ENCODE peak calls at places on chromosomes 11 and 22, in nine cellular contexts. W, N, V, E, H, R, K, B and P are unnamed samples.

GRCh38 chr11:96655474-96655873 is 265.7 kb downstream of the JRKL start:
- DNase-seq in W (no peak), N (no peak), V (no peak), E (no peak), H (no peak), R (no peak), K (no peak), B (no peak), P (no peak)

GRCh38 chr11:121936781-121937447 is 179.1 kb downstream of the BLID start:
- DNase-seq in W (peak), N (no peak), V (peak), E (peak), H (no peak), R (no peak), K (no peak), B (peak), P (no peak)

GRCh38 chr11:123588117-123588815 is 66.2 kb downstream of the SCN3B start:
- DNase-seq in W (no peak), N (no peak), V (no peak), E (no peak), H (no peak), R (no peak), K (no peak), B (no peak), P (no peak)

GRCh38 chr11:43842021-43842420 is 38.6 kb upstream of the ALKBH3 start:
- DNase-seq in W (no peak), N (no peak), V (no peak), E (no peak), H (no peak), R (no peak), K (no peak), B (no peak), P (no peak)

GRCh38 chr11:79182794-79183193 is 258.0 kb downstream of the TENM4 start:
- DNase-seq in W (peak), N (no peak), V (peak), E (peak), H (no peak), R (no peak), K (no peak), B (peak), P (no peak)

GRCh38 chr11:1351278-1351937 is 38.3 kb upstream of the BRSK2 start:
- DNase-seq in W (no peak), N (peak), V (no peak), E (no peak), H (peak), R (no peak), K (peak), B (no peak), P (no peak)

GRCh38 chr22:21819183-21819770 is 48.2 kb downstream of the MAPK1 start:
- DNase-seq in W (no peak), N (peak), V (no peak), E (no peak), H (no peak), R (no peak), K (no peak), B (no peak), P (no peak)

GRCh38 chr11:14642873-14643696 is 519 bp upstream of the PDE3B start:
- DNase-seq in W (no peak), N (peak), V (no peak), E (no peak), H (no peak), R (no peak), K (peak), B (no peak), P (no peak)

GRCh38 chr22:28247114-28247513 is 328.1 kb upstream of the PITPNB start:
- DNase-seq in W (no peak), N (no peak), V (peak), E (no peak), H (no peak), R (no peak), K (no peak), B (no peak), P (no peak)

GRCh38 chr22:17770180-17771077 is 3.8 kb downstream of the BID start:
- DNase-seq in W (no peak), N (no peak), V (no peak), E (no peak), H (no peak), R (no peak), K (peak), B (no peak), P (no peak)

GRCh38 chr11:91366816-91367215 is 857.8 kb upstream of the FAT3 start:
- DNase-seq in W (no peak), N (no peak), V (no peak), E (no peak), H (no peak), R (no peak), K (no peak), B (no peak), P (no peak)

GRCh38 chr11:108926522-108927380 is 261.9 kb downstream of the DDX10 start:
- DNase-seq in W (no peak), N (peak), V (no peak), E (peak), H (no peak), R (no peak), K (no peak), B (no peak), P (no peak)

GRCh38 chr11:116874251-116874650 is 36.8 kb upstream of the APOA1 start:
- DNase-seq in W (peak), N (no peak), V (peak), E (peak), H (no peak), R (no peak), K (no peak), B (no peak), P (no peak)

GRCh38 chr22:48943567-48944432 is 883.9 kb downstream of the BRD1 start:
- DNase-seq in W (no peak), N (no peak), V (no peak), E (no peak), H (no peak), R (no peak), K (peak), B (no peak), P (peak)

GRCh38 chr11:68690671-68691401 is 6.5 kb downstream of the GAL start:
- DNase-seq in W (no peak), N (no peak), V (no peak), E (peak), H (no peak), R (peak), K (no peak), B (no peak), P (no peak)

GRCh38 chr11:84089072-84090057 is 803.2 kb upstream of the CCDC90B start:
- DNase-seq in W (no peak), N (no peak), V (no peak), E (no peak), H (no peak), R (no peak), K (no peak), B (no peak), P (no peak)

GRCh38 chr22:40368016-40368415 is 2.4 kb upstream of the SGSM3 start:
- DNase-seq in W (no peak), N (no peak), V (no peak), E (no peak), H (no peak), R (no peak), K (no peak), B (no peak), P (no peak)

GRCh38 chr22:28736296-28737155 is 5.1 kb downstream of the CHEK2 start:
- DNase-seq in W (no peak), N (peak), V (no peak), E (no peak), H (no peak), R (no peak), K (no peak), B (no peak), P (no peak)

GRCh38 chr11:66126808-66127555 is 56.9 kb downstream of the PACS1 start:
- DNase-seq in W (peak), N (peak), V (peak), E (peak), H (no peak), R (peak), K (peak), B (no peak), P (no peak)

GRCh38 chr11:89321401-89321800 is 143.7 kb downstream of the TYR start:
- DNase-seq in W (no peak), N (no peak), V (no peak), E (no peak), H (no peak), R (no peak), K (no peak), B (no peak), P (no peak)

GRCh38 chr11:134942633-134943032 is 530.6 kb upstream of the B3GAT1 start:
- DNase-seq in W (no peak), N (no peak), V (no peak), E (peak), H (no peak), R (no peak), K (no peak), B (no peak), P (no peak)

GRCh38 chr22:42932857-42933782 is 76.0 kb upstream of the ARFGAP3 start:
- DNase-seq in W (peak), N (no peak), V (no peak), E (no peak), H (no peak), R (no peak), K (peak), B (no peak), P (no peak)

GRCh38 chr11:64361659-64362058 is 2.7 kb downstream of the RPS6KA4 start:
- DNase-seq in W (no peak), N (no peak), V (no peak), E (no peak), H (no peak), R (no peak), K (no peak), B (no peak), P (no peak)

GRCh38 chr22:30025187-30025586 is 55.1 kb upstream of the HORMAD2 start:
- DNase-seq in W (no peak), N (peak), V (no peak), E (no peak), H (no peak), R (no peak), K (no peak), B (no peak), P (peak)

GRCh38 chr22:32932176-32932575 is 126.0 kb downstream of the SYN3 start:
- DNase-seq in W (peak), N (no peak), V (peak), E (peak), H (peak), R (no peak), K (no peak), B (no peak), P (no peak)

GRCh38 chr11:112128483-112129121 is 35.3 kb downstream of the IL18 start:
- DNase-seq in W (peak), N (no peak), V (peak), E (peak), H (no peak), R (no peak), K (no peak), B (peak), P (peak)

GRCh38 chr22:48783821-48784266 is 1043.8 kb downstream of the BRD1 start:
- DNase-seq in W (no peak), N (no peak), V (no peak), E (no peak), H (no peak), R (no peak), K (no peak), B (no peak), P (no peak)

GRCh38 chr22:46072981-46073682 is 77.2 kb upstream of the PPARA start:
- DNase-seq in W (no peak), N (no peak), V (peak), E (no peak), H (no peak), R (no peak), K (peak), B (no peak), P (peak)

GRCh38 chr22:46073683-46074504 is 76.4 kb upstream of the PPARA start:
- DNase-seq in W (peak), N (no peak), V (peak), E (peak), H (no peak), R (no peak), K (peak), B (no peak), P (no peak)

GRCh38 chr22:46076651-46077339 is 73.5 kb upstream of the PPARA start:
- DNase-seq in W (peak), N (peak), V (no peak), E (peak), H (no peak), R (no peak), K (peak), B (peak), P (peak)

GRCh38 chr22:46075764-46076531 is 74.4 kb upstream of the PPARA start:
- DNase-seq in W (no peak), N (no peak), V (no peak), E (no peak), H (no peak), R (no peak), K (peak), B (no peak), P (peak)

GRCh38 chr22:46074771-46075551 is 75.4 kb upstream of the PPARA start:
- DNase-seq in W (no peak), N (peak), V (no peak), E (no peak), H (no peak), R (no peak), K (peak), B (no peak), P (no peak)
- H3K4me3 ChIP-seq in W (peak), N (peak), V (peak), E (peak), H (peak), R (no peak), K (peak), B (peak), P (peak)

GRCh38 chr11:132122701-132123100 is 752.3 kb downstream of the NTM start:
- DNase-seq in W (peak), N (no peak), V (no peak), E (no peak), H (no peak), R (no peak), K (no peak), B (no peak), P (no peak)

GRCh38 chr11:132123449-132123848 is 753.0 kb downstream of the NTM start:
- DNase-seq in W (no peak), N (peak), V (no peak), E (no peak), H (no peak), R (no peak), K (no peak), B (no peak), P (no peak)

GRCh38 chr11:132123854-132124835 is 753.7 kb downstream of the NTM start:
- DNase-seq in W (no peak), N (peak), V (no peak), E (no peak), H (no peak), R (no peak), K (no peak), B (no peak), P (no peak)

GRCh38 chr11:132126973-132127900 is 756.8 kb downstream of the NTM start:
- DNase-seq in W (peak), N (peak), V (peak), E (peak), H (no peak), R (no peak), K (no peak), B (peak), P (no peak)

GRCh38 chr11:132125855-132126841 is 755.7 kb downstream of the NTM start:
- DNase-seq in W (peak), N (peak), V (peak), E (peak), H (no peak), R (no peak), K (no peak), B (no peak), P (no peak)
- H3K4me3 ChIP-seq in W (peak), N (peak), V (peak), E (peak), H (peak), R (no peak), K (peak), B (peak), P (peak)

DNA sequence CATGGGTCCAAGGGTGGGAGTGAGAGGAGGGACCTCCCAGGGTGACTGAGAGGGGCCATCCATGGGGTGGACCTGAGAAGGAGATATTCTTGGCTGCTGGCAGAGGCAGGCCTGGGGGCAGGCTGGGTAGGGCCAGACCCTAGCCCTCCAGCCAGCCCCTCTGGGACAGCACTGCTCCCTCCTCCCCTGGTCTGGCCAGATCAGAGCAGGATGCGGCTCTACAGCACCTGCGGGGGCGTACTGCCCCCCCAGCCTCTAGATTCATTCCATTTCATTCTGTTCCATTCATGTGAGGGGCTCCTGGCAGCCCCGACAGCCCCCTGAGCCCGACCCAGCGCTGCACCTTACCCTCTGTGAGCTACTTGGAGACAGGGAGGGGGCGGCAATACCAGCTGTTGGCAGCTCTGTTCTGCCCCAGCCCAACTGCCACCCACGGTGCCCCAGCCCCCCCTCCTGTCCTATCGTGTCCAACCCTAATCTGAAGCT is 34.3 kb upstream of the MYRF start:
- DNase-seq in W (no peak), N (no peak), V (no peak), E (no peak), H (no peak), R (no peak), K (no peak), B (no peak), P (no peak)
- H3K4me3 ChIP-seq in W (peak), N (peak), V (peak), E (peak), H (no peak), R (no peak), K (peak), B (peak), P (peak)

GRCh38 chr11:67564230-67564629 is 19.4 kb upstream of the GSTP1 start:
- DNase-seq in W (no peak), N (no peak), V (peak), E (no peak), H (no peak), R (no peak), K (no peak), B (no peak), P (no peak)
- H3K4me3 ChIP-seq in W (no peak), N (no peak), V (no peak), E (no peak), H (no peak), R (no peak), K (no peak), B (no peak), P (no peak)

DNA sequence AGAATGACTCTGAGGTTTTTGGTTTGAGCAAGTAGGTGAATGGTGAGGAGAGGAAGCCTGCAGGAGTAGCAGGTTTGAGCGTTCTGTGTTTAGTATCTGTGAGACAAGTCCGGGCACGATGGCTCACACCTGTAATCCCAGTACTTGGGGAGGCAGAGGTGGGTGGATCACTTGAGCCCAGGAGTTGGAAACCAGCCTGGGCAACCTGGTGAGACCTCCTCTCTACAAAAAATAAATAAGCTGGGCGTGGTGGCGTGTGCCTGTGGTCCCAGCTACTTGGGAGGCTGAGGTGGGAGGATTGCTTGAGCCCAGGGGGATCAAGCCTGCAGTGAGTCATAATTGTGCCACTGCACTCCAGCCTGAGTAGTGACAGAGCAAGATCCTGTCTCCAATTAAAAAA is 9.7 kb upstream of the CENATAC start:
- DNase-seq in W (no peak), N (no peak), V (no peak), E (no peak), H (no peak), R (no peak), K (peak), B (no peak), P (no peak)
- H3K4me3 ChIP-seq in W (no peak), N (no peak), V (no peak), E (no peak), H (no peak), R (no peak), K (no peak), B (no peak), P (no peak)

GRCh38 chr11:17734986-17735822 is 623 bp downstream of the KCNC1 start:
- DNase-seq in W (peak), N (peak), V (peak), E (peak), H (no peak), R (no peak), K (peak), B (peak), P (peak)
- H3K4me3 ChIP-seq in W (peak), N (peak), V (no peak), E (peak), H (peak), R (no peak), K (peak), B (no peak), P (peak)

DNA sequence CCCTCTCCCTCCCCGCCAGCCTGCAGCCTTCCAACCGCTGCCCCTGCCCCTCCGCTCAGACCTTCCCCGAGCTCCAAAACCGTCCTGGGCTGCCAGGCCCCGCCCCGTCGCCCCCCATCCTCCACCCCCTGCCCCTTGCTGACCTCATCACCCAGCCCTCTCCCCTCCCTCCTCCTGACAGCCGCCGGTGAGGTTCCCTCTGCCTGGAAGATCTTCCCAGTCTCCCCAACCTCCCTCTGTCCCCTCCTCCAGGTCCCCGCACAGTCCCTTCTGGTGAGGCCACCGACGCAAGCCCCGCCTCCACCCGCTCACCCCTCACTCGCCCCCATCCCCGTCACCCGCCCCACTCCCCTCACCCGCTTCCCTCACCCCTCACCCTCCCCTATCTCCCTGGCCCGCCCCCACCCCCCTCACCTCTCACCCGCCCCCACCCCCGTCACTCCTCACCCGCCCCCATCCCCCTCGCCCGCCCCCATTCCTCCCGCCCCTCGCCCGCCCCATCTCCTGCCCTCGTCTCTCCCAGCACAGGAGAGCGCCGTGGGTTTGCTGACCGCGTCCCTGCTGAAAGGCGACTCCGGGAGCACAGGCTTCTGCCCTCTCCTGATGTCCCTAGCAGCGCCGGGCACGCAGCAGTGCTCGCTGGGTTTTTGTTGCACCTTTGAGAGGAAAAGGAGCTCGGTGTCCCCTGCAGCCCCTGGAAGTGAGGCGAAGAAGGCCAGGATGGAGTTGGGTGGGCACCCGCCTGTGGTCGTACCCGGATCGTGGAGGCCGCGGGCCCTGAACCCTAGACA is 16.4 kb upstream of the UPK3A start:
- DNase-seq in W (no peak), N (peak), V (no peak), E (no peak), H (no peak), R (no peak), K (peak), B (no peak), P (no peak)
- H3K4me3 ChIP-seq in W (peak), N (peak), V (peak), E (peak), H (peak), R (peak), K (peak), B (peak), P (peak)

GRCh38 chr11:2914475-2915195 is 14.6 kb downstream of the PHLDA2 start:
- DNase-seq in W (no peak), N (no peak), V (no peak), E (no peak), H (no peak), R (no peak), K (no peak), B (no peak), P (no peak)

GRCh38 chr11:2912038-2912410 is 17.2 kb downstream of the PHLDA2 start:
- DNase-seq in W (no peak), N (no peak), V (no peak), E (no peak), H (no peak), R (no peak), K (no peak), B (no peak), P (no peak)

GRCh38 chr11:2912498-2912897 is 16.7 kb downstream of the PHLDA2 start:
- DNase-seq in W (peak), N (no peak), V (peak), E (peak), H (no peak), R (no peak), K (no peak), B (no peak), P (peak)

GRCh38 chr11:2913776-2914474 is 15.3 kb downstream of the PHLDA2 start:
- DNase-seq in W (no peak), N (no peak), V (no peak), E (no peak), H (no peak), R (no peak), K (no peak), B (no peak), P (no peak)

DNA sequence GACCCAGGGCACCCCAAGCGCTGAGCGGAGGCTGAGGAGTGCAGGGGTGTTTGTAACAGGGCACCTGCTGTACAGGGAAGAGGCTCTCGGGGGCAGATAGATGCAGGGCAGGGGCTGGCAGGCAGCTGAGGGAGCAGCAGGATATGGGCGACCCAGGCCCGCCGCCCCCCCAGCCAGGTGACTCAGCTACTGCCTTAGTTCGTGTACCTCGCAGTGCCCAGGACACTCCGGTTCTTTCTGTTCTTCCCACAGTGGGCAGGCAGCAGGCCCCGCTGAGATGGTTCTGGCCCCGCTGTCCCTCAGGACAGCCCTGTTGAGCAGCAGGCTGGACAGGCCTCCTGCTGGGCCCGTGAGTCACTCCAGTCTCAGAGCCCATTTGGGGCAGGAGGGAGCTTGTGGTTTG is 16.2 kb downstream of the PHLDA2 start:
- DNase-seq in W (peak), N (no peak), V (peak), E (peak), H (no peak), R (no peak), K (no peak), B (no peak), P (no peak)
- H3K4me3 ChIP-seq in W (no peak), N (no peak), V (no peak), E (no peak), H (no peak), R (no peak), K (no peak), B (no peak), P (no peak)